ENCODE peak calls at places on chromosome X, in eight cellular contexts. I is fibroblast of lung; C is body of pancreas; S is bronchial epithelial cell; W is astrocyte of the cerebellum; L is cardiac muscle cell; J is CD4-positive, CD25-positive, alpha-beta regulatory T cell; D is stomach. U is an unnamed sample.

GRCh38 chrX:38221391-38221929 is 789 bp upstream of the SRPX start:
- DNase-seq in I (peak), C (no peak), S (no peak), W (no peak), L (peak), J (no peak), D (no peak), U (no peak)

GRCh38 chrX:143571521-143571920 is 54.2 kb upstream of the SPANXN3 start:
- DNase-seq in I (no peak), C (no peak), S (peak), W (no peak), L (peak), J (no peak), D (no peak), U (no peak)

GRCh38 chrX:133859860-133860259 is 125.5 kb downstream of the GPC3 start:
- DNase-seq in I (peak), C (no peak), S (peak), W (peak), L (peak), J (no peak), D (no peak), U (no peak)

GRCh38 chrX:22527302-22527701 is 254.6 kb downstream of the CBLL2 start:
- DNase-seq in I (no peak), C (no peak), S (no peak), W (no peak), L (no peak), J (no peak), D (no peak), U (no peak)

GRCh38 chrX:112786076-112786475 is 54.6 kb downstream of the AMOT start:
- DNase-seq in I (no peak), C (no peak), S (no peak), W (no peak), L (no peak), J (no peak), D (no peak), U (no peak)

GRCh38 chrX:51334276-51334675 is 1.7 kb downstream of the NUDT10 start:
- DNase-seq in I (peak), C (no peak), S (no peak), W (no peak), L (no peak), J (no peak), D (no peak), U (no peak)

GRCh38 chrX:133670394-133670793 is 255.1 kb upstream of the GPC4 start:
- DNase-seq in I (peak), C (peak), S (peak), W (peak), L (peak), J (no peak), D (no peak), U (peak)

GRCh38 chrX:119686087-119686639 is 6.8 kb downstream of the SEPTIN6 start:
- DNase-seq in I (peak), C (no peak), S (no peak), W (no peak), L (peak), J (no peak), D (no peak), U (peak)

GRCh38 chrX:153411255-153411987 is at the start of gene ZFP92:
- DNase-seq in I (no peak), C (peak), S (no peak), W (no peak), L (peak), J (peak), D (peak), U (no peak)

GRCh38 chrX:109841869-109842579 is 109.0 kb upstream of the ACSL4 start:
- DNase-seq in I (peak), C (no peak), S (no peak), W (no peak), L (peak), J (no peak), D (no peak), U (no peak)

GRCh38 chrX:103398321-103398937 is 22.1 kb downstream of the BEX3 start:
- DNase-seq in I (peak), C (peak), S (peak), W (no peak), L (peak), J (no peak), D (no peak), U (no peak)

GRCh38 chrX:23726196-23726595 is 16.9 kb downstream of the ACOT9 start:
- DNase-seq in I (no peak), C (peak), S (no peak), W (no peak), L (no peak), J (no peak), D (no peak), U (no peak)

GRCh38 chrX:48083706-48084105 is 12.3 kb upstream of the ZNF630 start:
- DNase-seq in I (no peak), C (no peak), S (peak), W (no peak), L (no peak), J (no peak), D (no peak), U (no peak)

GRCh38 chrX:153766098-153766817 is 2.2 kb downstream of the PLXNB3 start:
- DNase-seq in I (peak), C (no peak), S (peak), W (peak), L (peak), J (no peak), D (no peak), U (peak)

GRCh38 chrX:1394731-1395501 is 3.0 kb upstream of the SLC25A6 start:
- DNase-seq in I (no peak), C (no peak), S (no peak), W (no peak), L (no peak), J (no peak), D (no peak), U (no peak)
- H3K4me3 ChIP-seq in I (no peak), C (no peak), S (no peak), W (no peak), L (no peak), J (no peak), D (no peak), U (peak)

DNA sequence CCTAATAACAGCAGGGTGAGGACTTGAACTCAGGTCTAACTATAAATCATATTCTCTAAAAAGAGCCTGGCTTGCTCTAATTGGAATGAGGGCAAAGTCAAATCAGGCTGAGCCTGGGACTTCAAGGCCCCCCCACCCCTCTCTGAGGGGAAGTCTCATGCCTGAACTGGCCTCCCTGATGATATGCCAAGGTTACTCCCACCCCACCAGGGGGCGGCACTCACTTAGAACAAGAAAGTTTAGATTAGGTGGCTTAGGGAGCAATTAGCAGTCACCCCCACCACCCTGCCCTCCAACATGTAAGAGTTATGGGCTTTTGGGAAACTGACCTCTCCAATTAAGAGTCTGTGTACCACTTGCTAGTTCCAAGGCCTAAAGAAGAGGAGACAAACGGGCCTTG is 2.7 kb downstream of the FOXO4 start:
- DNase-seq in I (peak), C (peak), S (peak), W (no peak), L (peak), J (peak), D (peak), U (peak)
- H3K4me3 ChIP-seq in I (no peak), C (no peak), S (no peak), W (no peak), L (no peak), J (peak), D (no peak), U (no peak)

GRCh38 chrX:136781180-136781797 is 557 bp upstream of the ARHGEF6 start:
- DNase-seq in I (peak), C (no peak), S (no peak), W (no peak), L (peak), J (no peak), D (no peak), U (peak)
- H3K4me3 ChIP-seq in I (peak), C (no peak), S (no peak), W (no peak), L (no peak), J (peak), D (peak), U (peak)

GRCh38 chrX:13220916-13221315 is 98.9 kb downstream of the ATXN3L start:
- DNase-seq in I (peak), C (no peak), S (peak), W (peak), L (peak), J (no peak), D (no peak), U (no peak)
- H3K4me3 ChIP-seq in I (no peak), C (no peak), S (no peak), W (no peak), L (no peak), J (no peak), D (no peak), U (no peak)

GRCh38 chrX:39773150-39773549 is 324.6 kb downstream of the BCOR start:
- DNase-seq in I (no peak), C (no peak), S (no peak), W (no peak), L (no peak), J (no peak), D (no peak), U (no peak)
- H3K4me3 ChIP-seq in I (no peak), C (no peak), S (no peak), W (no peak), L (no peak), J (peak), D (no peak), U (no peak)

DNA sequence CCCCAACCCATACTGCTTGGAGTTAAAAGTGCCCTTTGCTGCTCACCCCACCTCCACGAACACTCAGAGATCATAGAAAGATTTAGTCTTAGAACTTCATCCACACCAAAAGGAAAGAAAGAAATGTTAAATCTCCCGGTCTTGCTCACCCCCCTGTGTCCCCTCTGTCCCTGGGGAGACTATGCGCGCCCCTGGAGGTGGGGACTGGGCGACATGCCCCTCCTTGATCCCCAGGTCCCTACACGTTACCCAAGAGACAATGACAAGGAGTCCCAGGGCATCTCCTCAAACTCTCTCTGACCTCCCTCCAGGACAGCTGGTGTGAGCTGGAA is 612 bp downstream of the ITM2A start:
- DNase-seq in I (no peak), C (no peak), S (no peak), W (no peak), L (no peak), J (no peak), D (no peak), U (no peak)
- H3K4me3 ChIP-seq in I (no peak), C (peak), S (no peak), W (peak), L (peak), J (peak), D (peak), U (no peak)

GRCh38 chrX:107775000-107775733 is 420 bp downstream of the TSC22D3 start:
- DNase-seq in I (no peak), C (peak), S (no peak), W (no peak), L (no peak), J (no peak), D (no peak), U (no peak)

GRCh38 chrX:107775734-107776511 is at the start of gene TSC22D3:
- DNase-seq in I (peak), C (peak), S (peak), W (no peak), L (peak), J (peak), D (peak), U (peak)

GRCh38 chrX:107776649-107777535 is 641 bp upstream of the NCBP2L start:
- DNase-seq in I (peak), C (peak), S (peak), W (peak), L (peak), J (peak), D (peak), U (peak)

GRCh38 chrX:107773206-107773605 is 2.4 kb downstream of the TSC22D3 start:
- DNase-seq in I (no peak), C (peak), S (no peak), W (no peak), L (no peak), J (no peak), D (no peak), U (no peak)

DNA sequence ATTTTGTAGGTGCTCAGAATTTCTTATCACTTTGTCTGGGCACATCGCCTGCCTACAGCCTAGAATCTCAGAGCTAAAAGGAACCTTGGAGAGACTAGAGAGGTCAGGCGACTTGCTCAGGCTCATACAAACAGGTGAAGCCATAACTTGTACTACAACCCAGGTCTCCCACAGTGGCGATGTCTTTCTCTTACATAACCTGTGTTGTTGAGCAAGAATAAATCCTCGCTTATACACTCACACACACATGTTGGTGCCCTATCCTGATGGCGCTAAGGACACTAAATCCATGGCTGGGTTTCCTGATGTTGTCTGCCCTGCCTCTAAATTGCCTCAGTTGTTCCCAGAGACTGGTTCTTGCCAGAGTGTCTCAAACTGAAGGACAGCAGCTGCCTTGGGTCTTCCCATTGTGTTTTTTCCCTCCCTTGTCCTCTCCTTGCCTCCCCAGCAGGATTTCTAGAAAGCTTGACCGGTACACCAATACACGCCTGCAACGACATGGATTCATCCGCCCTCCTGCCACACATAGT is 1.6 kb downstream of the TSC22D3 start:
- DNase-seq in I (no peak), C (peak), S (no peak), W (no peak), L (no peak), J (no peak), D (no peak), U (no peak)
- H3K4me3 ChIP-seq in I (peak), C (peak), S (peak), W (no peak), L (peak), J (no peak), D (peak), U (no peak)

DNA sequence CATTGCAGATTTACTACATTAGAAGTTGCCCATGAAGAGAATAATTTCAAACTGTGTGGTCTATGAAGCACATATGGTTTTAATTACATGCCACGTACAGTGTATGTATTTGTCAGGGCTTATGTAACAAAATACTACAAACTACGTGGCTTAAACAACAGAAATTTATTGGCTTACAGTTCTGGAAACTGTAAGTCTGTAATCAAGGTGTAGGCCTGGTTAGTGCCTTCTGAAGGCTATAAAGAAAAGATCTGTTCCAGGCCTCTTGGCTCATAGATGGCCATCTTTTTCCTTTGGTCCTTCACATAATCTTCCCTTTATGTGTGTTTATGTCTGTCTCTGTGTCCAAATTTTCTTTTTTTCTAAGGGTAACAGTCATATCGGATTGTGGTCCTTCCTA is 1160.2 kb downstream of the FAM133A start:
- DNase-seq in I (no peak), C (no peak), S (no peak), W (no peak), L (no peak), J (no peak), D (no peak), U (no peak)
- H3K4me3 ChIP-seq in I (no peak), C (no peak), S (no peak), W (no peak), L (no peak), J (no peak), D (no peak), U (no peak)

GRCh38 chrX:111511477-111511876 is at the start of gene SERTM2:
- DNase-seq in I (no peak), C (no peak), S (peak), W (peak), L (peak), J (no peak), D (no peak), U (no peak)
- H3K4me3 ChIP-seq in I (no peak), C (no peak), S (no peak), W (no peak), L (peak), J (no peak), D (no peak), U (no peak)

GRCh38 chrX:131287556-131288179 is 1.4 kb downstream of the IGSF1 start:
- DNase-seq in I (no peak), C (no peak), S (no peak), W (no peak), L (no peak), J (no peak), D (no peak), U (no peak)

GRCh38 chrX:131288188-131288587 is 918 bp downstream of the IGSF1 start:
- DNase-seq in I (no peak), C (no peak), S (no peak), W (no peak), L (no peak), J (no peak), D (no peak), U (no peak)

GRCh38 chrX:131288738-131289511 is at the start of gene IGSF1:
- DNase-seq in I (peak), C (peak), S (no peak), W (peak), L (peak), J (no peak), D (no peak), U (no peak)

GRCh38 chrX:131289527-131289926 is 421 bp upstream of the IGSF1 start:
- DNase-seq in I (no peak), C (no peak), S (no peak), W (no peak), L (no peak), J (no peak), D (no peak), U (no peak)
- H3K4me3 ChIP-seq in I (no peak), C (no peak), S (no peak), W (peak), L (peak), J (no peak), D (peak), U (no peak)